ENCODE peak calls at places on chromosomes 12 and 14, in nine cellular contexts. H is AG09309; O is Peyer's patch; I is CD4-positive, alpha-beta T cell; W is A549; C is body of pancreas; A is WERI-Rb-1; F is HepG2; L is psoas muscle. X is an unnamed sample.

GRCh38 chr14:100031506-100032281 is 33.5 kb upstream of the EVL start:
- DNase-seq in H (peak), O (no peak), I (no peak), W (peak), C (no peak), A (no peak), F (no peak), L (no peak), X (peak)

GRCh38 chr12:108568653-108569154 is 6.3 kb downstream of the ISCU start:
- DNase-seq in H (no peak), O (no peak), I (peak), W (no peak), C (no peak), A (no peak), F (no peak), L (no peak), X (no peak)

GRCh38 chr14:25944020-25944419 is 653.8 kb downstream of the NOVA1 start:
- DNase-seq in H (no peak), O (no peak), I (no peak), W (no peak), C (no peak), A (no peak), F (no peak), L (no peak), X (no peak)

GRCh38 chr14:68283378-68284123 is 464.0 kb downstream of the RAD51B start:
- DNase-seq in H (no peak), O (peak), I (peak), W (no peak), C (no peak), A (no peak), F (no peak), L (peak), X (no peak)

GRCh38 chr14:21093769-21094681 is 4.4 kb downstream of the ZNF219 start:
- DNase-seq in H (no peak), O (no peak), I (no peak), W (no peak), C (no peak), A (peak), F (no peak), L (no peak), X (no peak)

GRCh38 chr14:106790189-106791036 is 1264.0 kb downstream of the TMEM121 start:
- DNase-seq in H (no peak), O (peak), I (peak), W (peak), C (peak), A (peak), F (peak), L (peak), X (peak)

GRCh38 chr12:122166422-122167327 is 7.3 kb downstream of the IL31 start:
- DNase-seq in H (no peak), O (no peak), I (no peak), W (no peak), C (no peak), A (peak), F (no peak), L (no peak), X (no peak)

GRCh38 chr12:108561852-108562347 is 496 bp upstream of the ISCU start:
- DNase-seq in H (no peak), O (no peak), I (no peak), W (no peak), C (no peak), A (no peak), F (no peak), L (no peak), X (no peak)

GRCh38 chr12:124792961-124793441 is 70.7 kb downstream of the SCARB1 start:
- DNase-seq in H (no peak), O (no peak), I (no peak), W (no peak), C (no peak), A (no peak), F (no peak), L (no peak), X (no peak)

GRCh38 chr12:121789800-121790748 is 3.4 kb downstream of the RHOF start:
- DNase-seq in H (no peak), O (peak), I (peak), W (no peak), C (no peak), A (no peak), F (no peak), L (peak), X (no peak)

GRCh38 chr12:67802723-67803122 is 154.2 kb downstream of the DYRK2 start:
- DNase-seq in H (no peak), O (no peak), I (no peak), W (no peak), C (no peak), A (no peak), F (no peak), L (no peak), X (no peak)

GRCh38 chr12:123149828-123150272 is 1.0 kb downstream of the PITPNM2 start:
- DNase-seq in H (no peak), O (no peak), I (no peak), W (peak), C (no peak), A (no peak), F (no peak), L (no peak), X (no peak)

GRCh38 chr14:68181395-68182326 is 362.1 kb downstream of the RAD51B start:
- DNase-seq in H (no peak), O (no peak), I (no peak), W (no peak), C (no peak), A (no peak), F (peak), L (no peak), X (no peak)

GRCh38 chr14:99260652-99261551 is 11.1 kb downstream of the BCL11B start:
- DNase-seq in H (no peak), O (no peak), I (peak), W (no peak), C (no peak), A (no peak), F (no peak), L (no peak), X (no peak)

GRCh38 chr14:81432171-81432570 is 32.0 kb upstream of the STON2 start:
- DNase-seq in H (no peak), O (no peak), I (no peak), W (no peak), C (no peak), A (no peak), F (no peak), L (no peak), X (no peak)

GRCh38 chr12:117031843-117032592 is 67.2 kb downstream of the TESC start:
- DNase-seq in H (no peak), O (no peak), I (no peak), W (no peak), C (no peak), A (no peak), F (no peak), L (no peak), X (no peak)

GRCh38 chr14:96762650-96763049 is 34.5 kb upstream of the VRK1 start:
- DNase-seq in H (no peak), O (no peak), I (no peak), W (peak), C (no peak), A (peak), F (peak), L (no peak), X (peak)

DNA sequence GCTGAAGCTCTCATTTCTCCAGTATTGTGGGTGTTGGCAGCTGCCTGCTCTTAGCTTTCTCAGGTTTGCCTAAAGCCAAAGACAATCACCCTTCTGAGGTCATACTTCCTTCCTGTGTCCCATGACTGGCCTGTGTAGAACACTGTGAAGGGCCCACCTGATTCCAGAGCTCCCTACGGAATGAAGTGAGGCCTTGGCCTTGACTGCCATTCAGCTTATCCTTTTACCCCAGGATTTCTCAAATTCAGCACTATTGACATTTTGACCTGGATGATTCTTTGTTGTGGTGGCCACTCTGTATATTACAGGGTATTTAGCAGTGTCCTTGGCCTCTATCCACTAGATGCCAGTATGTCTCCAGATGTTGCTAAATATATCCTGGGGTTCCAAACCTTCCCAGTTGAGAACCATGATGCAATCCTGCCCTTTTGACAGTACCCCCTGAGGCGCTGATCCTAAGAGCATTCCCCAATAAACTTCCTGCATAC is 112.3 kb upstream of the KRR1 start:
- DNase-seq in H (no peak), O (no peak), I (no peak), W (peak), C (no peak), A (no peak), F (peak), L (no peak), X (peak)
- TF ChIP-seq CTCF in H (peak), O (no peak), I (no peak), W (peak), C (no peak), A (no peak), F (peak), L (no peak), X (peak)

GRCh38 chr14:105212541-105213305 is 31.6 kb upstream of the NUDT14 start:
- DNase-seq in H (no peak), O (no peak), I (no peak), W (no peak), C (no peak), A (peak), F (no peak), L (no peak), X (no peak)
- TF ChIP-seq CTCF in H (no peak), O (no peak), I (no peak), W (no peak), C (no peak), A (no peak), F (no peak), L (no peak), X (no peak)

DNA sequence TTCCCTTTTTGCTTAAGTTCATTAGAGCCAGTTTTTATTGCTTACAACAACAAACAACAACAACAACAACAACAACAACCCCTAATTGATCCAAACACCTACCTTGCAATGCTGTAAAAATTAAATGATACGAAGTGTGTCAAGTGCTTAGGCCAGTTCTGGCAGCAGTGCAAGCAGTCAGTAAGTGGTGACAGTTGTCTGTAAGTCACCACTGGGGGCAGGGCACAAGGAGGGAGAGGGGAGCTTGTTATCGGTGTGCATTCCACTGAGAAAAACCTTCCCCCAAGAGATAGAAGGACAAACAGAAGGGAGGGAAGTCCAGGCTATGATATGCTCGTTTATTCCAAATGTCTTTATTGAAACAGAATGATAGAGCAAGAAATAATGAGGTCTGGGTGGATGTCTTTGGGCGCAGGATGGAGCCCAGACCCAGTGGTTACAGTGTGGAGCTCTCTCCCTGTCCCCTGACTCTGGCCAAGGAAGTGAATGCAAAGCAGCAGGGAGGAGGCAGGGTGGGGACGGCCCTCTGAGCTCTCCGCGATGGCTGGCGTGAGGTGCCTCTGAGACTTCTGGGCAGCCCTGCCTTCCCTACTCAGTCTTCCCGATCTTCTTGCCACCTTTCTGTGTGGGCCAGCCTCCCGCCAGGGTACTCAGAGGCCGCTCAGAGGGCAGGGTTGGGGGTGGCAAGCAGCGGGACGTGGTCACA is 6.5 kb downstream of the SLC22A17 start:
- DNase-seq in H (no peak), O (no peak), I (no peak), W (no peak), C (no peak), A (peak), F (peak), L (no peak), X (no peak)
- TF ChIP-seq CTCF in H (no peak), O (no peak), I (no peak), W (no peak), C (no peak), A (peak), F (no peak), L (no peak), X (no peak)

GRCh38 chr12:31950088-31950487 is 9.1 kb upstream of the RESF1 start:
- DNase-seq in H (no peak), O (no peak), I (no peak), W (no peak), C (no peak), A (no peak), F (no peak), L (no peak), X (no peak)

GRCh38 chr12:31950492-31950891 is 8.7 kb upstream of the RESF1 start:
- DNase-seq in H (no peak), O (no peak), I (no peak), W (no peak), C (no peak), A (no peak), F (no peak), L (no peak), X (no peak)

GRCh38 chr12:31951939-31952338 is 7.3 kb upstream of the RESF1 start:
- DNase-seq in H (no peak), O (no peak), I (no peak), W (no peak), C (no peak), A (no peak), F (no peak), L (no peak), X (no peak)

GRCh38 chr12:31952418-31952817 is 6.8 kb upstream of the RESF1 start:
- DNase-seq in H (no peak), O (no peak), I (no peak), W (no peak), C (no peak), A (no peak), F (no peak), L (no peak), X (no peak)

GRCh38 chr12:31951008-31951407 is 8.2 kb upstream of the RESF1 start:
- DNase-seq in H (no peak), O (no peak), I (no peak), W (no peak), C (no peak), A (peak), F (no peak), L (no peak), X (no peak)
- TF ChIP-seq CTCF in H (no peak), O (no peak), I (no peak), W (no peak), C (no peak), A (no peak), F (no peak), L (no peak), X (no peak)

GRCh38 chr12:6312529-6313325 is 2.2 kb downstream of the PLEKHG6 start:
- DNase-seq in H (no peak), O (peak), I (no peak), W (no peak), C (peak), A (no peak), F (no peak), L (no peak), X (peak)
- TF ChIP-seq CTCF in H (no peak), O (no peak), I (no peak), W (no peak), C (no peak), A (no peak), F (no peak), L (no peak), X (no peak)

DNA sequence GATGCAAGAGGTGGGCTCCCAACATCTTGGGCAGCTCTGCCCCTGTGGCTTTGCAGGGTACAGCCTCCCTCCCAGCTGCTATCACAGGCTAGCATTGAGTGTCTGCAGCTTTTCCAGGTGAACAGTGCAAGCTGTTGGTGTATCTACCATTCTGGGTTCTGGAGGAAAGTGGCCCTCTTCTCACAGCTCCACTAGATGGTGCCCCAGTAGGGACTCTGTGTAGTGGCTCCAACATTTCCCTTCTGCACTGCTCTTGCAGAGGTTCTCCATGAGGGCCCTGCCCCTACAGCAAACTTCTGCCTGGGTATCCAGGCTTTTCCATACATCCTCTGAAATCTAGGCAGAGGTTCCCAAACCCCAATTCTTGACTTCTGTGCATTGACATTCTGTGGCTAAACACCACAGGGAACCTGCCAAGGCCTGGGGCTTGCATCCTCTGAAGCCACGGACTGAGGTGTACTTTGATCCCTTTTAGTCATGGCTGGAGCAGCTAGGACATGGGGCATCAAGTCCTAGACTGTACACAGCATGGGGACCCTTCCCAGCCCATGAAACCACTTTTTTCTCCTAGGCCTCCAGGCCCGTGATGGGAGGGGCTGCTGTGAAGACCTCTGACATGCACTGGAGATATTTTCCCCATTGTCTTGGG is 24.0 kb upstream of the SLC38A1 start:
- DNase-seq in H (no peak), O (no peak), I (no peak), W (no peak), C (no peak), A (no peak), F (peak), L (no peak), X (no peak)
- TF ChIP-seq CTCF in H (peak), O (no peak), I (no peak), W (no peak), C (no peak), A (peak), F (peak), L (no peak), X (no peak)

DNA sequence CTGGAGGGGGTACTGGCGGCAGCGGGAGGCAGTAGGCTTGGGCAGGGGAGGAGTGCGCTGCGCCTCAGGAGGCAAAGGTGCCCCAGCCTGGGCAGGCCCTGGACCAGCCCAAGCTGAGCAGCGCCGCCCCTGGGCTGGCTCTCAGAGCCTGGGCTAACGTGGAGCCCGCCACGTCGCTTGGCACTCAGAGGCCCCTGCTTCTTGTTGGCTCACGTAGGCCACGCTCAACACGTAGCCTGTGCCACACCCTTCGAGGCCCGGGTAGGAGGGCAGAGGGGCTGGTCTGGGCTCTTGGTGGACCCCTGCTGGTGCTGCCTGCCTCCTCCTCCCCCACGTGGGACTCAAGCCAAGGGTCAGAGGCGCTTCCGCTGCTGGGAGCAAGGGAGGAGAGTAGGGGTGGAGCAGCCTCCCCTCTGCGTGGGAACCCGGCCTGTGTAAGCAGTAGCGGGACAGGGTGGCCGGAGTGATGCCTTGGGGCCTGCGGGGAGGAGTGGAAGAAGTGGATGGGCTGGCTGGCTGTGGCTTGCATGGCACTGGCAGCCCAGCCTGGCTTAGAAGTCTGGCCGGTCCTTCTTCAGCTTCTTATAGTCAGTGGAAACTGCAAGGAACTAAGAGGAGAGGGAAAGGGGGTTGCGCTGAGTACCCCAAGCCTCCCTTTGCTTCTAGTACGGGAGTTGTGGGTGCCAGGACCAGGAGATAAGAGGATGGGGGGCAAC is 5.7 kb downstream of the SHMT2 start:
- DNase-seq in H (no peak), O (peak), I (no peak), W (no peak), C (no peak), A (no peak), F (peak), L (peak), X (no peak)
- TF ChIP-seq CTCF in H (no peak), O (no peak), I (no peak), W (no peak), C (no peak), A (no peak), F (peak), L (no peak), X (no peak)

DNA sequence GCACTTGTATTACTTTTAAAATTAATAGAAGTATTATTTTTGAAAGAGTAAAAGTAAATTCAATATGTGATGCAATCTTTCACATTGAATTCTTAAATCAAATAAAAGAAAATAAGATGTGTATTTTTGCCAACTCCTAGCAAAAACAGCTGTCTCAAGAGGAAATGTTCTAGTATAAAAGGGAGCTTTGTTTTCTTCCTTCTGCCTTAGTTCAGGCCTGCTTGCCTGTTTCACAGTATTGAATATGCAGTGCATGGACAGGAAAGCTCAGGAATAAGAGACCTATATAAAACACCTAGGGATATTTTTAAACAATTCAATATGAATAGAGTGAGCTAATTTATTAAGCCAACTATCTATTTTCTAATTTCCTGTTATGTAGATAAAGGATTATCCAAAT is 294.8 kb upstream of the G2E3 start:
- DNase-seq in H (no peak), O (no peak), I (no peak), W (no peak), C (no peak), A (no peak), F (no peak), L (no peak), X (no peak)
- TF ChIP-seq CTCF in H (no peak), O (no peak), I (no peak), W (no peak), C (no peak), A (no peak), F (no peak), L (no peak), X (no peak)

X was measured in Caco-2.